ENCODE peak calls at places on chromosomes 2 and 18, in four cellular contexts. V, C, K and G are unnamed samples.

GRCh38 chr18:77765468-77765867 is 515.8 kb downstream of the GALR1 start:
- DNase-seq in V (no peak), C (peak; percentile 0), K (no peak), G (peak; percentile 13)

GRCh38 chr2:236338495-236339184 is 74.4 kb upstream of the ASB18 start:
- DNase-seq in V (no peak), C (peak; percentile 62), K (no peak), G (no peak)

GRCh38 chr2:12547771-12548170 is 169.0 kb upstream of the TRIB2 start:
- DNase-seq in V (no peak), C (no peak), K (no peak), G (no peak)

GRCh38 chr2:241535871-241536639 is 22.5 kb upstream of the BOK start:
- DNase-seq in V (no peak), C (no peak), K (no peak), G (no peak)

GRCh38 chr18:70036168-70036567 is 88.5 kb upstream of the CD226 start:
- DNase-seq in V (no peak), C (no peak), K (no peak), G (no peak)

GRCh38 chr2:173271825-173272224 is 82.8 kb upstream of the CDCA7 start:
- DNase-seq in V (no peak), C (no peak), K (no peak), G (peak; percentile 44)

GRCh38 chr18:5164903-5165302 is 32.2 kb downstream of the AKAIN1 start:
- DNase-seq in V (no peak), C (no peak), K (no peak), G (no peak)

GRCh38 chr2:237563816-237564215 is 2.6 kb upstream of the PRLH start:
- DNase-seq in V (no peak), C (peak; percentile 41), K (no peak), G (peak; percentile 56)

GRCh38 chr2:75276093-75277055 is 77.1 kb upstream of the TACR1 start:
- DNase-seq in V (no peak), C (peak; percentile 80), K (no peak), G (no peak)

GRCh38 chr2:196808281-196808680 is 874 bp downstream of the C2orf66 start:
- DNase-seq in V (no peak), C (no peak), K (peak; percentile 27), G (no peak)

GRCh38 chr2:173048901-173049661 is 26.6 kb upstream of the MAP3K20 start:
- DNase-seq in V (peak; percentile 97), C (peak; percentile 98), K (no peak), G (peak; percentile 100)

GRCh38 chr18:4403836-4404235 is 51.3 kb downstream of the DLGAP1 start:
- DNase-seq in V (no peak), C (no peak), K (no peak), G (no peak)

GRCh38 chr2:127347734-127348392 is 39.9 kb downstream of the MAP3K2 start:
- DNase-seq in V (no peak), C (no peak), K (peak; percentile 23), G (no peak)

DNA sequence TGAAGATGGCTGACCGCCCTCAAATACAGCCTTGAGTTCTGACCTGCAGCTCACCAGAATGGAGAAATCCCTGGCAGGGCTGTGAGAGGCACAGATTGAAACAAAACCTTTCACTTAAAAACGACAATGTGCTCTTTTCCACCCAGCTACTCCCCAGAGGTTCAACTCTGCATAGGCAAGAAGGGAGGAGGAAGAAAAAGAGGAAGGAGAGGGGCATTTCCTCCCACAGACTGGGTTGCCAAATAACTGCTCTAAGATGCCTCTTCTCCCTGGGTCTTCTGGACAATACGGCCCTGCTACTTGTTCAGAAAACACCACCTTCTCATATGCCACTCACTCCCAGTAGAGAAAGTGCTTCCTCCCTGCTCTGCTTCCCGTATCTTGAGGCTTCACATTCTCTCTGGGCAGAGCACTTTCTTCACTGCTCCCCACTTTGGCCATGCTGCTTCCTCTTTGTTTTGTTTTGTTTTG is 136.4 kb upstream of the SLC1A4 start:
- DNase-seq in V (no peak), C (no peak), K (peak; percentile 60), G (no peak)
- H3K4me2 ChIP-seq in V (no peak overlapping the region), C (no peak overlapping the region), K (peak overlapping the region; percentile 59), G (no peak overlapping the region)

GRCh38 chr18:43758734-43759133 is 481.4 kb upstream of the SYT4 start:
- DNase-seq in V (no peak), C (no peak), K (no peak), G (no peak)
- H3K4me2 ChIP-seq in V (no peak overlapping the region), C (no peak overlapping the region), K (no peak overlapping the region), G (no peak overlapping the region)

DNA sequence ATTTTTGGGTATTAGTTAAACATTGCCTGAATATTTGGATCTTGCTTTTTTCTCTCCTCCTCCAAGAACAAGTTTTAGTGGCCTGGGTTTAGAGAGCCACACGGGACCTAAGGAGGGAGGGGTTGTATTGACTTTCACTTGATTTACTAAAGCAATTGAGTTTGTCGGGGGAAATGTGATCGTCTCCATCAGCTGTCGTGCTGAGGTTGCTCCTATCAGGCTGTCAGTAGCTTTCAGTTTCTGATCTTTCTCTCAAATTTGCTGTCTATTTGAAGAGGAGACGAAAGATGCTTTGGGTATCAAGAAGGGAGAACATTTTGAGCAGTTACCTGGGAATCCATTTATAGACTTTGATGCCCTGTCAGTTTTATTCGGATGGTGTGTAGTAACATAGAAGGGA is 106.0 kb downstream of the SETBP1 start:
- DNase-seq in V (no peak), C (no peak), K (no peak), G (no peak)
- H3K4me2 ChIP-seq in V (no peak overlapping the region), C (peak overlapping the region; percentile 3), K (peak overlapping the region; percentile 51), G (no peak overlapping the region)

DNA sequence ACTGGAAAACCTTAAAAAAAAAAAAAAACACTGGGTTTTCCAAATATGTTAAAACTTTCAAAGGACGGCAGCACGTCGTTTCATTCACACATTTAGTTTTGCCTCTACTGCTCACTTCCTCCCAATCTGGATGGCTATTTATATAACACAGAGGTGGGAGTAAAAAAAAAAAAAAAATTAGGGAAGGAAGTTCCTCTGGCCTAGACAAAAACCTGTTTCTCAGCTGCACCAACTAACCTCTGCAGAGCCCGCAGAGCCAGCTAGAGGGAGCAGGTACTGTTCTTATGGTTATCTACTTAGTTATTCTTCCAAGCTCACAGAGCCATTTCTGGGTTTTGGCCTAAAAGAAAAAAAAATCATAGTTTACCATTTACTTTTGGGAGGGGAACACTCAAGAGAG is 28.1 kb downstream of the SLC1A4 start:
- DNase-seq in V (no peak), C (no peak), K (peak; percentile 65), G (no peak)
- H3K4me2 ChIP-seq in V (no peak overlapping the region), C (no peak overlapping the region), K (peak overlapping the region; percentile 11), G (no peak overlapping the region)

GRCh38 chr2:220556658-220557057 is 929.2 kb downstream of the SLC4A3 start:
- DNase-seq in V (no peak), C (peak; percentile 88), K (no peak), G (no peak)
- H3K4me2 ChIP-seq in V (no peak overlapping the region), C (no peak overlapping the region), K (no peak overlapping the region), G (no peak overlapping the region)

DNA sequence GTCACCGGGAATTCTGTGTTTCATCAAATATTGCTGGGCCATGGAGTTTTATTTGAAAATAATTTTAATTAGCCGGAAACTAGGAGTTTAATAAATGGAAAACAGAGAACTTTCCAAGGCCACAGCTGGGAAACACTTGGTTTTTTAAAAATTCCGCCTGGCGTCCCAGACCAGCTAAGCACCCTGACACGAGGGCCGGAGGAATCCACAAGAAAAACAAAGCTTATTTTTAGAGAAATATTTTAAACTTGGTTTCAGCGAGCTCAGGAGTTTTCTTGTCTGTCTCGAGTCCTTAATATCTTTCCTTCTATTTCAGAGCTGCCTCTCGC is 8.2 kb downstream of the ZFP36L2 start:
- DNase-seq in V (no peak), C (peak; percentile 40), K (no peak), G (no peak)
- H3K4me2 ChIP-seq in V (peak overlapping the region; percentile 91), C (no peak overlapping the region), K (peak overlapping the region; percentile 88), G (peak overlapping the region; percentile 99)

DNA sequence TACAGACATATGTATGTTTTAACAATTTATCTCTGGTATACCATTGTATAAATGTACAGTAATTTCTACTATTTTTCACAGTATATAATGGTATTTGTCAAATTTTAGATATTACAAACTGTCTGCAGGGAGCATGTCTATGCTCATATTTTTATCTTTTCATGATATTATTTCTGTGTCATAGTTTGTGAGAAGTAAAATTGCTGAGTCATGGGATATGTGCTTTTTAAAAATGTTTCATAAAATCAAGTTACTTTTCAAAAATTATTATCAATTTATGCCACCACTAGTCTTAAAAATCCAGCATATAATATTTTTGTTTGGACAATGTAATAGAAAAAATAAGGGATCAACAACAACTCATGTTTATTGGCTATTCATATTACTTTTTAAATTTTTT is 9.1 kb upstream of the ZNF804A start:
- DNase-seq in V (no peak), C (no peak), K (no peak), G (no peak)
- H3K4me2 ChIP-seq in V (no peak overlapping the region), C (no peak overlapping the region), K (no peak overlapping the region), G (no peak overlapping the region)